ENCODE peak calls at places on chromosomes 16 and 17, in four cellular contexts. G is HepG2, T is GM12878, D is SK-N-SH. U is an unnamed sample.

GRCh38 chr16:73145166-73145565 is 97.2 kb upstream of the ZFHX3 start:
- DNase-seq in D (no peak), G (no peak), T (no peak), U (no peak)

GRCh38 chr16:27826081-27826892 is 237.2 kb downstream of the GSG1L start:
- DNase-seq in G (no peak), T (no peak), D (no peak), U (no peak)

GRCh38 chr16:57462978-57463362 is 491 bp downstream of the POLR2C start:
- DNase-seq in T (no peak), D (peak), G (no peak), U (no peak)

GRCh38 chr16:54291107-54291980 is 4.8 kb upstream of the IRX3 start:
- DNase-seq in T (no peak), G (no peak), D (no peak), U (no peak)

GRCh38 chr16:47851026-47851610 is 304.7 kb downstream of the ABCC12 start:
- DNase-seq in D (peak), T (no peak), G (no peak), U (no peak)

GRCh38 chr16:73949574-73950348 is 346.9 kb upstream of the PSMD7 start:
- DNase-seq in G (no peak), D (no peak), T (no peak), U (no peak)

GRCh38 chr17:68491381-68491849 is 20.8 kb upstream of the PRKAR1A start:
- DNase-seq in T (no peak), D (no peak), G (no peak), U (no peak)

GRCh38 chr16:72191551-72191950 is 19.6 kb upstream of the PMFBP1 start:
- DNase-seq in G (no peak), D (no peak), T (no peak), U (no peak)

GRCh38 chr17:59826741-59827453 is 65.8 kb downstream of the TUBD1 start:
- DNase-seq in T (no peak), G (no peak), D (no peak), U (no peak)

GRCh38 chr17:17537311-17538099 is 41.3 kb upstream of the RASD1 start:
- DNase-seq in T (no peak), D (no peak), G (no peak), U (peak)

GRCh38 chr17:72134560-72135399 is 14.0 kb downstream of the SOX9 start:
- DNase-seq in G (no peak), T (no peak), D (no peak), U (no peak)

GRCh38 chr17:35775583-35775982 is 14.9 kb downstream of the C17orf50 start:
- DNase-seq in G (no peak), D (no peak), T (no peak), U (no peak)

GRCh38 chr16:842061-842476 is 41.5 kb upstream of the GNG13 start:
- DNase-seq in D (no peak), G (no peak), T (no peak), U (no peak)

GRCh38 chr16:70561623-70562022 is 38.0 kb downstream of the SF3B3 start:
- DNase-seq in G (no peak), D (no peak), T (no peak), U (no peak)

GRCh38 chr17:7882629-7883028 is 6.0 kb upstream of the CHD3 start:
- DNase-seq in T (no peak), G (no peak), D (no peak), U (no peak)

GRCh38 chr17:7881655-7882054 is 6.9 kb upstream of the CHD3 start:
- DNase-seq in G (no peak), D (peak), T (no peak), U (no peak)

GRCh38 chr17:7880076-7880868 is 8.3 kb upstream of the CHD3 start:
- DNase-seq in D (no peak), G (no peak), T (no peak), U (no peak)

GRCh38 chr17:7883781-7884386 is 4.7 kb upstream of the CHD3 start:
- DNase-seq in G (no peak), D (peak), T (no peak), U (peak)

DNA sequence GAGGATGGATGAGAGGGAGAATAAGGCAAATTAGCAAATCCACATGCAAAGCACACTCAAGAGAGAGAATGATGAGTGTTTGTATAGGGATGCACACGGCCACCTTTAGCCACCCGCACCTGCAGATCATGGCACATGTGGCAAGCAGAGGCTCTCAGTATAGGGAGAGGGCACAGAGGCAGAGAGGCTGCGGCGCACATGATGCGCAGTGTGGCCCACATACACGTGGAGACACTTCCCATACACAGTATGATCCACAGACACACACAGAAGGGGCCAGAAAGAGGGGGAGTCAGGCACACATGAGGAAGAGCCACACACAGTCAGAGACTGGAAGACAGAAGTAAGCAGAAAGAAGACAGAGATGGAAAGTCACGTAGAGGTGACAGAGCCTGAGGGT is 6.5 kb upstream of the CHD3 start:
- DNase-seq in T (no peak), D (no peak), G (no peak), U (no peak)
- TF ChIP-seq PBX3 in T (no peak), D (no peak), G (no peak), U (no peak)

DNA sequence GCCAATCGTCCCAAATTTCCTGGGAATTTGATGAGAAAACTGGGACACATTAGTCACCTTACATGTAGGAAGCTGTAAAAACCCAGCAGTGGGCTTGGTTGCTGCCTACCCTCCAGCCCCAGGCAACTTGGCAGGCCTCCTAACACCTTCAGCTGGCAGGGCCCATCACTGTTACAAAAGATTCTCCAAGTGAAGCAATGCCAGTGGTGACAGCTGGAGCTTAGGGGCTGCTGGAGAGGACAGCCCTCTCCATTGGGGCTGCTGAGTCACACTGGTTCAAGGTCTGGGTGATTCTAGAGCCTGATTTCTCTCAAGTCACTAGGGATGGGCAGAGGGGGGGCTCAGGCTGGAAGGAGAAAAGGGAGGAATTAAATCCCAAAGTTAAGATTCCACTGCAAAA is 180.6 kb downstream of the COPRS start:
- DNase-seq in D (no peak), T (no peak), G (no peak), U (no peak)
- TF ChIP-seq USF2 in D (no peak), T (no peak), G (no peak), U (no peak)

DNA sequence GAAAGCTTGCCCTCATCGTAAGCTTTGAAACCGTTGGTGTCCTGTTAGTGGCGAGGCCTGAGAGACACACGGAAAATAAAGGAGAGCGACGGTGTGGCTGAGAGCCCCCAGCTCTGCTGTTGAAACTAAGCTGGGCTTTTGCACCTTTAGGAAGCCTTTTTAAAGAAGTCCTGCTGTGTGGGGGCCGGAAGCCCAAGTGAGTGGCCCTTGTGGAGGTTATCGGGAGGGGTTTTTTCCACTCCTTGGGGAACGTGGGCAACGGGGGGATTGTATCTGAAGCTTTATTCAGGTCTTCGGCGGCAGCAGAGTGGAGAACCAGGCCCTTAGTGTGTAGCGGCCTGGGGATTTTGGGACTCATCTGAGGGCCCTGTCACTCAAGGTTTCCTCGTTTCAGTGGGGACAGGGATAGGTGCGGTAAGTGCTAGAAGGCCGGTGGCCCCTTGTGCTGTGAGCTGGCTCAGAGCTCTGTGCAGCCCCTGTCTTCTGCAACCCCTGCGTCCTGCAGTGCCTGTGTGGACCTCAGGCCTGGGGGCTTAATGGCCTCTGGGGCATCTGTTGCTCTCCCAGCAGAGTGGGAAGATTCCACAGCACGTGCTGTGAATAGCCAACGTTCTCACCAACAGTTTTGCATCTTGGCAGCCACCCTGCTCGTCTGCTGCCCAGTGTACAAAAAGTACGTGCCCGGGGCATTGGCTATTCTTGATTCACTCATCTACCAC is 4.7 kb downstream of the FOXC2 start:
- DNase-seq in G (no peak), T (no peak), D (no peak), U (no peak)
- TF ChIP-seq PBX3 in G (no peak), T (no peak), D (no peak), U (no peak)

GRCh38 chr17:42194133-42194899 is at the start of gene GHDC:
- DNase-seq in G (peak), T (peak), D (peak), U (peak)
- TF ChIP-seq USF2 in G (peak), T (peak), D (no peak), U (peak)

GRCh38 chr17:79057727-79058400 is 16.8 kb upstream of the ENGASE start:
- DNase-seq in T (no peak), D (no peak), G (no peak), U (no peak)
- TF ChIP-seq PBX3 in T (no peak), D (no peak), G (no peak), U (no peak)

DNA sequence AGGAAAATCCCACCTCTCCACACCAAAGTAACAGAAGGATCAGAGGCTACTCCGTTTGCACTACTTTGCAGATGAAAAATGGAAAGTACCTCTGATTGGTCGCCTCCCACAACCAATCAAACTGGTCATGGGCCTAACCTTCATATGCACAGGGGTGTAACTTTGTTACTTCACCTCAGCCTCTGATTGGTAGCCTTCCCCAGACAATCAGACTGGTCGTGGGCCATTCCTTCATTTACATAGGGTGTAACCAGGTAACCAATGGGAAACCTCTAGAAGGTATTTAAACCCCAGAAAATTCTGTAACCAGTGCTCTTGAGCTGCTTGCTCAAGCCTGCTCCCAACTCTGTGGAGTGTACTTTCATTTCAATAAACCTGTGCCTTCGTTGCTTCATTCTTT is 39.2 kb upstream of the USP22 start:
- DNase-seq in T (no peak), D (no peak), G (no peak), U (no peak)
- TF ChIP-seq USF2 in T (no peak), D (no peak), G (no peak), U (no peak)

GRCh38 chr16:75626806-75627205 is 3.7 kb upstream of the ADAT1 start:
- DNase-seq in D (no peak), T (no peak), G (no peak), U (no peak)

GRCh38 chr16:75628351-75628750 is 5.3 kb upstream of the ADAT1 start:
- DNase-seq in T (no peak), G (no peak), D (no peak), U (no peak)

GRCh38 chr16:75627856-75628255 is 4.8 kb upstream of the ADAT1 start:
- DNase-seq in G (no peak), D (no peak), T (no peak), U (no peak)

GRCh38 chr16:75622762-75623605 is at the start of gene ADAT1:
- DNase-seq in T (peak), D (peak), G (peak), U (peak)

DNA sequence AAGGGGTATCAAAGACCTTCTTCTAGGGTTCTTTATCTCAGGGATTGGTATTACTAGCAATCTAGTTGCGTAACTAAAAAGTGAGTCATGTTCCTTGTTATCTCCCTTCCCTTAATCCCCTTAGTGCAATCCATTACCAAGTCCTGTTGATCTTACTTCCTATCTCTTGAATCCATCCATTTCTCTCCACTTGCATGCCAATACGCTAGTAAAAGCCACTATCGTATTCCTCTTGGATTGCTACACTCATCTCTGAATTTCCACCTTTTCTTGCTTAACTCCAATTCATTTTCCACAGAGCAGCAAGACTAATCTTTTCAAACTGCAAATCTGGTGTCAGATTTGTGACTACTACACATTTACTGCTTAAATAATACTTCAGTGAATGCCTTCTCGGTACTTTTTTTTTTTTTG is 1.8 kb upstream of the ADAT1 start:
- DNase-seq in T (no peak), G (peak), D (no peak), U (peak)
- TF ChIP-seq PBX3 in T (no peak), G (no peak), D (no peak), U (no peak)

GRCh38 chr17:48841395-48841831 is 10.6 kb downstream of the CALCOCO2 start:
- DNase-seq in T (peak), G (no peak), D (no peak), U (no peak)
- TF ChIP-seq USF2 in T (no peak), G (no peak), D (no peak), U (no peak)

GRCh38 chr17:39077874-39078273 is 73.6 kb downstream of the PLXDC1 start:
- DNase-seq in G (no peak), T (no peak), D (no peak), U (no peak)
- TF ChIP-seq PBX3 in G (no peak), T (no peak), D (no peak), U (no peak)